ENCODE peak calls at places on chromosomes 6 and 20, in six cellular contexts. U is left ventricle myocardium inferior; J is naive thymus-derived CD4-positive, alpha-beta T cell; D is dermis blood vessel endothelial cell; C is A172; Y is NCI-H1092 treated with DMSO at 0.1 percent for 48 hours. H is an unnamed sample.
A peak's percentile ranks its signal among the peaks of the same experiment; 100 is the strongest.

GRCh38 chr6:167588181-167588919 is 238.4 kb upstream of the AFDN start:
- DNase-seq in C (no peak), U (no peak), D (peak; percentile 67), Y (no peak), J (no peak), H (no peak)

GRCh38 chr20:14518648-14519047 is 181.2 kb upstream of the FLRT3 start:
- DNase-seq in C (no peak), D (no peak), J (no peak), Y (no peak), U (no peak), H (no peak)

GRCh38 chr20:19786311-19786710 is 28.3 kb downstream of the RIN2 start:
- DNase-seq in Y (peak; percentile 45), C (peak; percentile 52), J (no peak), U (peak; percentile 59), D (peak; percentile 91), H (peak; percentile 91)

GRCh38 chr6:36029464-36029863 is 1.9 kb downstream of the MAPK14 start:
- DNase-seq in D (peak; percentile 48), J (no peak), Y (no peak), U (no peak), C (no peak), H (peak; percentile 53)

GRCh38 chr6:29631860-29632731 is 887 bp downstream of the GABBR1 start:
- DNase-seq in J (peak; percentile 65), Y (peak; percentile 45), U (peak; percentile 75), C (peak; percentile 67), D (no peak), H (no peak)

GRCh38 chr20:61810066-61810708 is 255.5 kb downstream of the TAF4 start:
- DNase-seq in U (no peak), C (no peak), Y (no peak), D (no peak), J (no peak), H (no peak)

GRCh38 chr20:38221041-38221589 is 39.4 kb downstream of the KIAA1755 start:
- DNase-seq in J (peak; percentile 77), D (peak; percentile 83), U (peak; percentile 67), C (peak; percentile 63), Y (peak; percentile 61), H (no peak)

GRCh38 chr6:73608761-73609160 is 45.0 kb downstream of the SLC17A5 start:
- DNase-seq in C (no peak), D (no peak), Y (no peak), J (no peak), U (no peak), H (no peak)

GRCh38 chr6:106159531-106159940 is 73.4 kb downstream of the PRDM1 start:
- DNase-seq in C (peak; percentile 85), J (no peak), U (no peak), Y (no peak), D (no peak), H (peak; percentile 49)

GRCh38 chr6:44966449-44967091 is 361.6 kb upstream of the RUNX2 start:
- DNase-seq in Y (no peak), J (no peak), C (peak; percentile 64), U (no peak), D (peak; percentile 48), H (no peak)

GRCh38 chr20:17533396-17533795 is 2.2 kb upstream of the BFSP1 start:
- DNase-seq in C (peak; percentile 31), D (peak; percentile 52), J (no peak), Y (peak; percentile 13), U (no peak), H (no peak)

GRCh38 chr6:10014561-10014960 is 400.3 kb downstream of the TFAP2A start:
- DNase-seq in C (peak; percentile 16), Y (no peak), U (no peak), J (no peak), D (no peak), H (peak; percentile 12)

GRCh38 chr20:61930776-61931475 is 134.8 kb downstream of the TAF4 start:
- DNase-seq in U (peak; percentile 7), C (no peak), Y (no peak), D (no peak), J (no peak), H (no peak)

GRCh38 chr6:31203345-31203979 is 33.0 kb upstream of the POU5F1 start:
- DNase-seq in Y (no peak), D (peak; percentile 61), C (peak; percentile 82), J (peak; percentile 55), U (no peak), H (no peak)

GRCh38 chr20:41616228-41616627 is 1.9 kb downstream of the CHD6 start:
- DNase-seq in U (no peak), J (no peak), C (no peak), D (no peak), Y (peak; percentile 9), H (no peak)

GRCh38 chr6:166300357-166300987 is 7.7 kb downstream of the PRR18 start:
- DNase-seq in C (no peak), D (no peak), J (no peak), U (no peak), Y (no peak), H (no peak)

GRCh38 chr20:1648101-1648500 is 9.5 kb downstream of the SIRPG start:
- DNase-seq in C (no peak), U (no peak), Y (no peak), J (no peak), D (no peak), H (no peak)

GRCh38 chr6:82890240-82890639 is 175.4 kb downstream of the UBE3D start:
- DNase-seq in D (no peak), J (no peak), C (no peak), U (no peak), Y (no peak), H (no peak)